ENCODE peak calls at places on chromosomes 5 and 9, in eight cellular contexts. X is uterus, G is colonic mucosa, D is lung, E is kidney, R is SK-N-SH, I is pancreas, T is heart left ventricle. C is an unnamed sample.
A peak's percentile ranks its signal among the peaks of the same experiment; 100 is the strongest.

GRCh38 chr5:177129206-177129605 is 4.4 kb upstream of the NSD1 start:
- DNase-seq in X (no peak), G (no peak), D (no peak), E (peak; percentile 2), R (no peak), I (no peak), T (no peak), C (no peak)

GRCh38 chr5:16497546-16497945 is 31.9 kb upstream of the ZNF622 start:
- DNase-seq in X (no peak), G (no peak), D (no peak), E (no peak), R (no peak), I (no peak), T (no peak), C (no peak)

GRCh38 chr9:90578116-90578815 is 64.4 kb downstream of the DIRAS2 start:
- DNase-seq in X (no peak), G (no peak), D (no peak), E (no peak), R (no peak), I (no peak), T (no peak), C (no peak)

GRCh38 chr5:66554211-66554610 is 42.0 kb upstream of the MAST4 start:
- DNase-seq in X (no peak), G (no peak), D (peak; percentile 37), E (no peak), R (no peak), I (no peak), T (no peak), C (no peak)

GRCh38 chr5:54186912-54187445 is 123.4 kb downstream of the ARL15 start:
- DNase-seq in X (no peak), G (no peak), D (no peak), E (peak; percentile 24), R (no peak), I (peak; percentile 32), T (peak; percentile 50), C (no peak)

GRCh38 chr5:53779541-53779981 is 219.1 kb downstream of the NDUFS4 start:
- DNase-seq in X (no peak), G (no peak), D (no peak), E (peak; percentile 74), R (peak; percentile 7), I (no peak), T (peak; percentile 54), C (peak; percentile 68)

GRCh38 chr9:70218767-70219166 is 40.0 kb upstream of the SMC5 start:
- DNase-seq in X (no peak), G (no peak), D (no peak), E (no peak), R (no peak), I (no peak), T (no peak), C (no peak)

GRCh38 chr5:172450861-172451695 is 3.2 kb downstream of the SH3PXD2B start:
- DNase-seq in X (peak; percentile 54), G (no peak), D (no peak), E (no peak), R (peak; percentile 64), I (no peak), T (no peak), C (no peak)

GRCh38 chr9:135990468-135991429 is 29.6 kb upstream of the UBAC1 start:
- DNase-seq in X (peak; percentile 64), G (peak; percentile 57), D (peak; percentile 57), E (peak; percentile 89), R (peak; percentile 89), I (no peak), T (no peak), C (no peak)

GRCh38 chr9:81393985-81394811 is 295.1 kb downstream of the TLE1 start:
- DNase-seq in X (peak; percentile 40), G (no peak), D (no peak), E (no peak), R (no peak), I (no peak), T (no peak), C (no peak)

GRCh38 chr9:124180557-124180956 is 77.2 kb upstream of the NEK6 start:
- DNase-seq in X (no peak), G (no peak), D (no peak), E (no peak), R (peak; percentile 52), I (no peak), T (no peak), C (no peak)

GRCh38 chr5:15433709-15434108 is 66.3 kb upstream of the FBXL7 start:
- DNase-seq in X (no peak), G (no peak), D (no peak), E (no peak), R (no peak), I (no peak), T (no peak), C (no peak)

DNA sequence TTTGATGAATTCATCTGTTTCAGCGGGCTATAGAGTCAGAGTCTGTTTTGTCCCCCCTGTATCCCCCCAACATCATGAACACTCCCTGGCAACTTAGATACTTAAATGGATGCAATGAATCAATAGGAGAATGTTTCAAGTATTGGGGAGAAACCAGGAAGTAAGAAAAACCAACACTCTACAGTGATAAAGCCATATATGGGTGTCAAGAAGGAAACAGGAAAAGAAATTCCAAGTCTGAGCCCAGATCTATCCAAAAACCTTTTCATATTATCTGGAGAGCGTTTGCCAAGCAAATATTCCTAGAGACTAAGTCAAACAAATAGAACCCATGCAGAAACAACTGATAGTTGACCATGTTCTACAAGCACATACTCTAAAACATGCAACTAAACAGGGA is 2.3 kb upstream of the GNAQ start:
- DNase-seq in X (no peak), G (no peak), D (no peak), E (no peak), R (no peak), I (no peak), T (no peak), C (no peak)
- TF ChIP-seq CTCF in X (no peak), G (no peak), D (no peak), E (no peak), R (no peak), I (no peak), T (no peak), C (no peak)

GRCh38 chr5:125409496-125410351 is 663.3 kb upstream of the ZNF608 start:
- DNase-seq in X (no peak), G (peak; percentile 20), D (no peak), E (no peak), R (no peak), I (no peak), T (no peak), C (no peak)

GRCh38 chr5:125409101-125409495 is 662.7 kb upstream of the ZNF608 start:
- DNase-seq in X (no peak), G (no peak), D (no peak), E (no peak), R (no peak), I (no peak), T (no peak), C (no peak)

GRCh38 chr5:125411163-125412050 is 665.0 kb upstream of the ZNF608 start:
- DNase-seq in X (peak; percentile 23), G (peak; percentile 72), D (no peak), E (no peak), R (no peak), I (no peak), T (no peak), C (no peak)

GRCh38 chr5:125410501-125411162 is 664.2 kb upstream of the ZNF608 start:
- DNase-seq in X (no peak), G (no peak), D (no peak), E (no peak), R (peak; percentile 33), I (no peak), T (no peak), C (no peak)

DNA sequence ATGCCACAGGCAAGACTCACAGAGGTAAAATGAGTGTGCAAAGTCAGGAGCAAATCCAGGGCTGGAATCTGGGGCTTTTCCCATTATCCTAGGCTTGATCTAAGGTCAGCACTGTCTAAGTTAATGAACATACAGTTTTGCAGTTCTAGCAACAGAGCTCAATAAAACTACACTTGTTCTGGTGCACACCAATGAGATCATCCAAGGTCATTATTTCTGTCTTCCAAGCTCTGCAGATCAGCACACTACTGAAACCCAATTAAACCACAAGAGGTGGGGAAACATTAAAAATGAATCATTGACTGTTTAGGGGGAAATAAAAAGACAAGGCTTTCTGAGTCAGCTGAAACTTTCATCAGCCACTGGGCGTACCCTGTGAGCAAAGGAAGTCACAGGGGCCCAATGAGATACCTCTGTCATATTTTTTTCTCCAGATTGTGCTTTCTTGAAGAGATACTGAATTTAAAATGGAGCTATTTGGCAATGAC is 662.2 kb upstream of the ZNF608 start:
- DNase-seq in X (peak; percentile 47), G (peak; percentile 40), D (no peak), E (no peak), R (no peak), I (no peak), T (no peak), C (no peak)
- H3K4me1 ChIP-seq in X (peaks cover 3% of the 10 kb centered on the region), G (no peaks in the 10 kb centered on the region), D (peaks cover 11% of the 10 kb centered on the region), E (peaks cover 45% of the 10 kb centered on the region), R (peaks cover 50% of the 10 kb centered on the region), I (peaks cover 30% of the 10 kb centered on the region), T (peaks cover 8% of the 10 kb centered on the region), C (peaks cover 59% of the 10 kb centered on the region)

GRCh38 chr5:31237159-31237558 is 43.7 kb downstream of the CDH6 start:
- DNase-seq in X (no peak), G (no peak), D (no peak), E (no peak), R (peak; percentile 16), I (no peak), T (no peak), C (no peak)
- TF ChIP-seq CTCF in X (no peak), G (no peak), D (no peak), E (no peak), R (peak; percentile 27), I (no peak), T (no peak), C (no peak)

GRCh38 chr5:124652892-124653441 is 93.5 kb downstream of the ZNF608 start:
- DNase-seq in X (no peak), G (no peak), D (no peak), E (no peak), R (no peak), I (no peak), T (no peak), C (no peak)

GRCh38 chr5:124651663-124652513 is 94.6 kb downstream of the ZNF608 start:
- DNase-seq in X (peak; percentile 76), G (peak; percentile 87), D (peak; percentile 79), E (peak; percentile 93), R (peak; percentile 90), I (peak; percentile 88), T (peak; percentile 90), C (peak; percentile 92)

GRCh38 chr5:124649548-124650501 is 96.6 kb downstream of the ZNF608 start:
- DNase-seq in X (peak; percentile 50), G (peak; percentile 82), D (peak; percentile 73), E (peak; percentile 88), R (peak; percentile 78), I (no peak), T (peak; percentile 77), C (no peak)

GRCh38 chr5:124652514-124652819 is 94.0 kb downstream of the ZNF608 start:
- DNase-seq in X (no peak), G (no peak), D (no peak), E (no peak), R (no peak), I (no peak), T (no peak), C (no peak)

GRCh38 chr5:124650960-124651662 is 95.3 kb downstream of the ZNF608 start:
- DNase-seq in X (no peak), G (no peak), D (no peak), E (no peak), R (no peak), I (no peak), T (no peak), C (peak; percentile 21)
- H3K4me1 ChIP-seq in X (no peaks in the 10 kb centered on the region), G (peaks cover 12% of the 10 kb centered on the region), D (peaks cover 11% of the 10 kb centered on the region), E (peaks cover 57% of the 10 kb centered on the region), R (peaks cover 38% of the 10 kb centered on the region), I (peaks cover 21% of the 10 kb centered on the region), T (peaks cover 26% of the 10 kb centered on the region), C (peaks cover 56% of the 10 kb centered on the region)